ENCODE peak calls at places on chromosomes 2 and 18, in six cellular contexts. W is IMR-90, G is AG10803, T is thoracic aorta, P is breast epithelium, M is progenitor cell of endocrine pancreas. H is an unnamed sample.

GRCh38 chr2:163670929-163671328 is 64.9 kb downstream of the FIGN start:
- DNase-seq in G (no peak), M (no peak), W (no peak), T (no peak), P (no peak), H (no peak)

GRCh38 chr2:96688649-96689430 is 46.3 kb downstream of the FER1L5 start:
- DNase-seq in M (no peak), G (no peak), W (no peak), T (no peak), P (no peak), H (no peak)

GRCh38 chr2:43057742-43058706 is 168.4 kb downstream of the ZFP36L2 start:
- DNase-seq in P (no peak), W (no peak), T (no peak), G (no peak), M (no peak), H (no peak)

GRCh38 chr2:150141241-150142001 is 346.0 kb downstream of the RND3 start:
- DNase-seq in P (no peak), M (no peak), W (peak; percentile 61), G (no peak), T (no peak), H (no peak)

GRCh38 chr2:67463810-67464209 is 66.7 kb downstream of the ETAA1 start:
- DNase-seq in M (no peak), W (peak; percentile 67), G (no peak), P (no peak), T (no peak), H (no peak)

GRCh38 chr2:138948070-138948539 is 167.9 kb upstream of the NXPH2 start:
- DNase-seq in G (peak; percentile 83), W (peak; percentile 33), P (no peak), T (no peak), M (no peak), H (no peak)

GRCh38 chr2:65291221-65292094 is 63.8 kb downstream of the ACTR2 start:
- DNase-seq in W (no peak), T (no peak), G (peak; percentile 47), P (no peak), M (no peak), H (no peak)

GRCh38 chr2:16281451-16282330 is 341.3 kb downstream of the MYCN start:
- DNase-seq in M (no peak), G (no peak), T (no peak), W (no peak), P (no peak), H (no peak)

GRCh38 chr18:47247036-47247832 is 4.2 kb downstream of the SKOR2 start:
- DNase-seq in G (no peak), T (no peak), W (no peak), M (no peak), P (no peak), H (no peak)

GRCh38 chr2:39584283-39584972 is 81.3 kb upstream of the TMEM178A start:
- DNase-seq in G (peak; percentile 67), W (peak; percentile 82), P (no peak), M (no peak), T (no peak), H (no peak)

GRCh38 chr2:172372436-172372835 is 55.0 kb upstream of the ITGA6 start:
- DNase-seq in W (no peak), M (no peak), G (no peak), T (no peak), P (no peak), H (no peak)

GRCh38 chr2:216644846-216645635 is 11.8 kb downstream of the IGFBP2 start:
- DNase-seq in T (no peak), G (no peak), W (no peak), P (no peak), M (no peak), H (no peak)

GRCh38 chr2:47572136-47572535 is 169.2 kb downstream of the MSH2 start:
- DNase-seq in G (no peak), W (no peak), P (no peak), M (no peak), T (no peak), H (no peak)

DNA sequence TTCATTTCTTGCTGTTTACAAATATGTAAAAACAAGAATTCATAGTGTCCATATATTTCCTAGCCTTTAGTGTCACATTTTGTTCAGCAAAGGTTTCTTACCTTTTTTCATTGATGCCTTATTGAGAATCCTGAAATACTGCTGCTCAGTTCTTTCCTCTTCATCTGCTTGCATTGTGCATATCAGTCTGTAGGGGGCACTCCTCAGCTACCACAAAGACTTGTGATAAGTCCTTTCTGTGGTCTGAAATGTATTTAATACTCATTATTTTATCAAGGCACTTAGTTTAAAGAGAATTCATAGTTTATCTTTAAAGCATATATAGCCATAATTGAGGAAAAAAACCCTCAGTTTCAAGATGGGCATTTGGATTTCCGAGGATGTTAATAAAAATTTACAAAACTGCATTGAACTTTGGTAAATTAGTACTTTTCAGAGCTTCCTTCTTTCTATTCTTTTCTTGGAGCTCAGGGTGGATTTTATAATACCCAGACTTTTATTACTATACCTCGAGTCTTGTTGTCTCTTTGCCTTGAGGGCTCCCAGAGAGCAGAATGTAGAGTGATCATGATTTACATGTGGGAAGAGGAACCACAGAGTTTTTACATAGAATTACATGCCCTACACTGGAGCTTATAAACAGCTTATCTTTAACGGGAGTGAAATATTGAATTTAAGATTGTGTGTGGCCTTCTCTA is 570.1 kb downstream of the PLCL1 start:
- DNase-seq in P (no peak), G (peak; percentile 80), M (peak; percentile 18), T (no peak), W (peak; percentile 70), H (no peak)
- TF ChIP-seq CTCF in P (peak; percentile 19), G (peak; percentile 97), M (peak; percentile 85), T (peak; percentile 34), W (peak; percentile 74), H (no peak)

DNA sequence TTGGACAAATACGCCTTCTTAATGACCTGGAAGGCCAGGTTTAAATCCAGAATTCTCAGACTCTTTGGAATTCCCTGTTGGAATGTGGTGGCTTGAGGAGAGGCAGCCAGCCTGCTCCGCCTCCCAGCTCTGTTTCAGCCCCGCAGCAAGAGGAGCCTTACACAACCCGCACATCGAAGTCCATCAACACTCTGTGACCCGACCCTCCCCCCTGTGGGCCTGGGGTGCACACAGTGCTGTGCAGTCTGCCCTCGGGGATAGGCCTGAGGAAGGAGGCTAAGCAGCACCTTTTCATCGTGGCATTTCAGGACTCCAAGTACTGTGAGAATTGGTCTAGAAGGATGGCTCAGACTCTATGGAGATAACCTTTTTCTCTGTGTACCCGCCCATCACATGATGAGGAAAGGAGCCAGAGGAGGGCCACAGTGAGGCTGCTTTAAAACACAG is 73.7 kb downstream of the GREB1L start:
- DNase-seq in T (no peak), G (peak; percentile 67), P (no peak), M (no peak), W (no peak), H (no peak)
- TF ChIP-seq CTCF in T (no peak), G (no peak), P (no peak), M (no peak), W (no peak), H (no peak)

DNA sequence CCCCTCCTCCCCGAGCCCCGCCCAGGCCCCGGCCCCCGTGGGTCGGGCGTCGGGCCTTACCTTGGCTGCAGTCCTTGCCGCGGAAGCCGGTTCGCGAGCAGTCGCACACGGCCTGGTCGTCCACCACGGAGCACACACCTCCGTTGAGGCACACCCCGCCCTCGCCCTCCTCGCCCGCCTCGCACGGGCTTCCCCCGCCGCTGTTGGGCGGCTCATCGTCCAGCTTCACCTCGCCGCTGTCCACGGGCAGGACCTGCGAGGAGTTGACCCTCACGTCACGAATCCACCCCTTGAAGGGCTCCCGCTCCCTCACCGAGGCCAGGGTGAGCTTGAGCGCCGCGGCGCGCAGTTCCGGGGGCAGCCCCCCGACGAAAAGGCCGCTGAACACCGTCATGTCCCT is 4.5 kb downstream of the NRXN1 start:
- DNase-seq in P (no peak), G (no peak), M (no peak), T (no peak), W (no peak), H (no peak)
- TF ChIP-seq CTCF in P (no peak), G (no peak), M (no peak), T (no peak), W (no peak), H (no peak)

DNA sequence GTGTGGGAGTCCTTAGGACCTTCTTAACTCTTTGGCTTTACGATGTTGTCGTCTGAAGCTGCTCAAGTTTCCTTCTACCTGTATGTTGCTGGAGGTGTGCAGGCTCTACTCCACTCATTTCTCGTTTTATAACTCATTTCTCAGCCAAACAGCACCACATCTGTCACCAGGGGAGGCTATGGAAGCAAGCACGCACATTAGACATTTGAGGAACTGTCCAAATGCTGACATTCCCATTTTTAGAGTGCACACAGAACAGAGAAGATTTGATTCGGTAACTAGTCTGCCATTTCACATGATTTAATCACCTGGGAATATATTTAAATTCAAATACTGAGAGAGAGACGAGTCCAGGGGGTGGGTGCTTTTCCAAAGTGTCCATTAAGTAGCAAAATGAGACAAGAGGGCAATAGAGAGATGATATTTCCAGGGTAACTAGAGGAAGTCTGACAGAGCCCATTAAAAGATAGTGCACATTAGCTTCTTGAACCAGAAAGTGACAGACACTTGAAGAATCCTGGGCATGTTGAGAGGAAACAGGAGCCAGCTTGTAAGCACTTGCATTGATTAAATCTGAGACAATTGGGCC is 793.3 kb downstream of the TDRD15 start:
- DNase-seq in W (peak; percentile 21), P (no peak), G (no peak), T (no peak), M (no peak), H (no peak)
- TF ChIP-seq CTCF in W (no peak), P (no peak), G (no peak), T (no peak), M (no peak), H (no peak)

H was measured in activated B cell treated with CpG ODN at 0.5 μM for 24 hours.